ENCODE peak calls at places on chromosomes 16 and 17, in seven cellular contexts. K, F, A, R, D, N and H are unnamed samples.
A peak's percentile ranks its signal among the peaks of the same experiment; 100 is the strongest.

GRCh38 chr17:47810200-47810821 is 11.3 kb downstream of the OSBPL7 start:
- DNase-seq in K (no peak), F (no peak), A (no peak), R (peak; percentile 100), D (peak; percentile 74), N (peak; percentile 93), H (peak; percentile 82)

GRCh38 chr17:19744492-19744891 is 3.6 kb downstream of the ALDH3A1 start:
- DNase-seq in K (no peak), F (no peak), A (no peak), R (no peak), D (no peak), N (no peak), H (no peak)

GRCh38 chr16:9607512-9608230 is 516.2 kb downstream of the HAPSTR1 start:
- DNase-seq in K (no peak), F (no peak), A (no peak), R (no peak), D (no peak), N (no peak), H (no peak)

GRCh38 chr17:27457731-27458523 is 1.7 kb downstream of the KSR1 start:
- DNase-seq in K (no peak), F (peak; percentile 55), A (no peak), R (peak; percentile 36), D (peak; percentile 92), N (no peak), H (no peak)

GRCh38 chr17:60315650-60316049 is 76.3 kb downstream of the USP32 start:
- DNase-seq in K (no peak), F (peak; percentile 9), A (no peak), R (no peak), D (peak; percentile 29), N (no peak), H (no peak)

GRCh38 chr16:47317465-47318240 is 143.2 kb downstream of the ITFG1 start:
- DNase-seq in K (no peak), F (peak; percentile 60), A (no peak), R (no peak), D (no peak), N (no peak), H (no peak)

GRCh38 chr17:35052240-35052608 is 11.3 kb downstream of the RFFL start:
- DNase-seq in K (no peak), F (no peak), A (no peak), R (no peak), D (no peak), N (peak; percentile 21), H (peak; percentile 33)

GRCh38 chr17:42050360-42051012 is at the start of gene C17orf113:
- DNase-seq in K (no peak), F (peak; percentile 42), A (peak; percentile 65), R (peak; percentile 89), D (peak; percentile 51), N (no peak), H (peak; percentile 13)